ENCODE peak calls at places on chromosomes 6 and 20, in seven cellular contexts. F, Z, U, D, A, K and V are unnamed samples.
A peak's percentile ranks its signal among the peaks of the same experiment; 100 is the strongest.

GRCh38 chr6:98657764-98658163 is 176.6 kb upstream of the POU3F2 start:
- DNase-seq in D (no peak), K (peak; percentile 83), U (peak; percentile 3), A (peak; percentile 36), Z (peak; percentile 80), F (no peak), V (peak; percentile 51)

GRCh38 chr6:89781070-89782034 is 38.2 kb downstream of the MDN1 start:
- DNase-seq in D (no peak), U (no peak), K (no peak), A (no peak), F (no peak), Z (no peak), V (no peak)

GRCh38 chr6:132648356-132648755 is 10.6 kb downstream of the TAAR1 start:
- DNase-seq in D (no peak), U (peak; percentile 27), A (peak; percentile 79), K (no peak), F (no peak), Z (no peak), V (peak; percentile 87)

GRCh38 chr20:63497946-63498935 is 642 bp downstream of the EEF1A2 start:
- DNase-seq in A (peak; percentile 17), F (no peak), K (no peak), Z (no peak), D (peak; percentile 65), U (no peak), V (peak; percentile 22)

GRCh38 chr6:106133040-106133439 is 46.9 kb downstream of the PRDM1 start:
- DNase-seq in K (no peak), A (no peak), Z (no peak), D (no peak), F (no peak), U (no peak), V (no peak)

GRCh38 chr6:81475646-81476045 is 276.8 kb downstream of the TENT5A start:
- DNase-seq in D (no peak), U (no peak), F (no peak), A (no peak), K (no peak), Z (no peak), V (no peak)

GRCh38 chr6:139336488-139336887 is 38.0 kb downstream of the CITED2 start:
- DNase-seq in D (peak; percentile 35), F (no peak), K (no peak), U (no peak), Z (no peak), A (peak; percentile 30), V (peak; percentile 44)

GRCh38 chr6:80769101-80769500 is 662.6 kb downstream of the BCKDHB start:
- DNase-seq in K (no peak), F (no peak), U (no peak), A (peak; percentile 94), D (no peak), Z (no peak), V (no peak)

GRCh38 chr20:53927990-53928389 is 142.4 kb downstream of the BCAS1 start:
- DNase-seq in K (no peak), D (no peak), A (no peak), U (no peak), F (no peak), Z (no peak), V (no peak)

GRCh38 chr6:154914288-154914687 is 80.8 kb upstream of the TIAM2 start:
- DNase-seq in A (no peak), D (no peak), U (peak; percentile 74), Z (no peak), K (no peak), F (no peak), V (no peak)

GRCh38 chr6:53960311-53960710 is 150.9 kb upstream of the MLIP start:
- DNase-seq in D (no peak), U (no peak), Z (no peak), F (no peak), A (peak; percentile 41), K (no peak), V (no peak)

GRCh38 chr20:44851545-44851944 is 34.0 kb upstream of the YWHAB start:
- DNase-seq in U (no peak), F (no peak), Z (no peak), A (no peak), K (no peak), D (no peak), V (no peak)

GRCh38 chr6:155224031-155224451 is 39.8 kb upstream of the CLDN20 start:
- DNase-seq in Z (no peak), A (peak; percentile 68), D (no peak), K (no peak), F (no peak), U (peak; percentile 90), V (peak; percentile 99)

GRCh38 chr6:9766240-9766915 is 648.5 kb downstream of the TFAP2A start:
- DNase-seq in A (no peak), F (no peak), K (no peak), D (no peak), U (peak; percentile 82), Z (no peak), V (peak; percentile 62)

GRCh38 chr6:45743028-45743615 is 272.5 kb downstream of the CLIC5 start:
- DNase-seq in Z (no peak), U (no peak), A (no peak), K (no peak), D (no peak), F (no peak), V (no peak)

GRCh38 chr20:16569218-16570153 is 3.8 kb downstream of the KIF16B start:
- DNase-seq in A (no peak), F (no peak), U (no peak), K (no peak), D (no peak), Z (no peak), V (no peak)

GRCh38 chr6:90983462-90983861 is 396.6 kb upstream of the MAP3K7 start:
- DNase-seq in U (no peak), Z (peak; percentile 39), F (no peak), K (no peak), A (no peak), D (no peak), V (no peak)

GRCh38 chr6:127859956-127860355 is 40.9 kb downstream of the THEMIS start:
- DNase-seq in A (no peak), D (no peak), Z (no peak), U (no peak), K (no peak), F (no peak), V (no peak)

GRCh38 chr20:44264287-44264686 is 17.2 kb downstream of the GDAP1L1 start:
- DNase-seq in U (no peak), A (no peak), D (no peak), K (peak; percentile 31), Z (peak; percentile 52), F (no peak), V (no peak)

DNA sequence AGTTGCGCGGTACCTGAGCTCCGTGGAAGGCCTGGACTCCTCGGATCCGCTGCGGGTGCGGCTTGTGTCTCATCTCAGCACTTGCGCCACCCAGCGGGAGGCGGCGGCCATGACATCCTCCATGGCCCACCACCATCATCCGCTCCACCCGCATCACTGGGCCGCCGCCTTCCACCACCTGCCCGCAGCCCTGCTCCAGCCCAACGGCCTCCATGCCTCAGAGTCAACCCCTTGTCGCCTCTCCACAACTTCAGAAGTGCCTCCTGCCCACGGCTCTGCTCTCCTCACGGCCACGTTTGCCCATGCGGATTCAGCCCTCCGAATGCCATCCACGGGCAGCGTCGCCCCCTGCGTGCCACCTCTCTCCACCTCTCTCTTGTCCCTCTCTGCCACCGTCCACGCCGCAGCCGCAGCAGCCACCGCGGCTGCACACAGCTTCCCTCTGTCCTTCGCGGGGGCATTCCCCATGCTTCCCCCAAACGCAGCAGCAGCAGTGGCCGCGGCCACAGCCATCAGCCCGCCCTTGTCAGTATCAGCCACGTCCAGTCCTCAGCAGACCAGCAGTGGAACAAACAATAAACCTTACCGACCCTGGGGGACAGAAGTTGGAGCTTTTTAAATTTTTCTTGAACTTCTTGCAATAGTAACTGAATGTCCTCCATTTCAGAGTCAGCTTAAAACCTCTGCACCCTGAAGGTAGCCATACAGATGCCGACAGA is 9.9 kb downstream of the HEY2 start:
- DNase-seq in F (peak; percentile 87), K (peak; percentile 92), D (peak; percentile 25), U (no peak), Z (peak; percentile 86), A (no peak), V (no peak)
- H3K27me3 ChIP-seq in F (no peaks in the 10 kb centered on the region), K (no peaks in the 10 kb centered on the region), D (peaks cover 50% of the 10 kb centered on the region), U (peaks cover 18% of the 10 kb centered on the region), Z (peaks cover 6% of the 10 kb centered on the region), A (peaks cover 2% of the 10 kb centered on the region), V (no peaks in the 10 kb centered on the region)

GRCh38 chr20:34065260-34065659 is 46.8 kb downstream of the EIF2S2 start:
- DNase-seq in D (no peak), Z (no peak), U (peak; percentile 15), A (peak; percentile 62), K (no peak), F (no peak), V (peak; percentile 66)
- H3K4me3 ChIP-seq in D (no peak overlapping the region), Z (no peak overlapping the region), U (no peak overlapping the region), A (no peak overlapping the region), K (no peak overlapping the region), F (no peak overlapping the region), V (no peak overlapping the region)

GRCh38 chr6:56456785-56457184 is 185.9 kb downstream of the DST start:
- DNase-seq in A (no peak), U (no peak), Z (no peak), F (no peak), K (no peak), D (no peak), V (no peak)
- H3K36me3 ChIP-seq in A (peaks cover 8% of the 10 kb centered on the region), U (peaks cover 21% of the 10 kb centered on the region), Z (peaks cover 10% of the 10 kb centered on the region), F (peaks cover 39% of the 10 kb centered on the region), K (peaks cover 23% of the 10 kb centered on the region), D (no peaks in the 10 kb centered on the region), V (peaks cover 6% of the 10 kb centered on the region)

GRCh38 chr6:392441-393390 is 1.2 kb downstream of the IRF4 start:
- DNase-seq in Z (peak; percentile 67), U (no peak), K (peak; percentile 48), D (no peak), F (no peak), A (no peak), V (no peak)
- H3K27me3 ChIP-seq in Z (peaks cover 97% of the 10 kb centered on the region), U (peaks cover 49% of the 10 kb centered on the region), K (peaks cover 75% of the 10 kb centered on the region), D (peaks cover 93% of the 10 kb centered on the region), F (peaks cover 73% of the 10 kb centered on the region), A (peaks cover 54% of the 10 kb centered on the region), V (peaks cover 51% of the 10 kb centered on the region)

GRCh38 chr20:3660262-3661059 is 2.7 kb downstream of the GFRA4 start:
- DNase-seq in U (no peak), A (no peak), D (no peak), K (peak; percentile 33), F (peak; percentile 54), Z (no peak), V (no peak)
- H3K4me3 ChIP-seq in U (no peak overlapping the region), A (no peak overlapping the region), D (no peak overlapping the region), K (peak overlapping the region; percentile 51), F (no peak overlapping the region), Z (no peak overlapping the region), V (no peak overlapping the region)

GRCh38 chr6:144681334-144681733 is 396.2 kb downstream of the UTRN start:
- DNase-seq in U (no peak), D (no peak), K (no peak), Z (no peak), F (no peak), A (no peak), V (no peak)

GRCh38 chr6:144678844-144679243 is 393.7 kb downstream of the UTRN start:
- DNase-seq in U (peak; percentile 69), D (no peak), A (peak; percentile 60), K (no peak), F (no peak), Z (no peak), V (peak; percentile 12)

GRCh38 chr6:144688713-144689112 is 403.6 kb downstream of the UTRN start:
- DNase-seq in F (no peak), U (no peak), D (no peak), Z (no peak), A (no peak), K (no peak), V (no peak)

GRCh38 chr6:144683216-144684070 is 398.3 kb downstream of the UTRN start:
- DNase-seq in Z (no peak), K (no peak), U (no peak), D (no peak), A (no peak), F (no peak), V (no peak)
- H3K36me3 ChIP-seq in Z (no peaks in the 10 kb centered on the region), K (peaks cover 4% of the 10 kb centered on the region), U (peaks cover 4% of the 10 kb centered on the region), D (no peaks in the 10 kb centered on the region), A (no peaks in the 10 kb centered on the region), F (peaks cover 5% of the 10 kb centered on the region), V (no peaks in the 10 kb centered on the region)

GRCh38 chr6:7048859-7049258 is 58.9 kb upstream of the RREB1 start:
- DNase-seq in Z (no peak), U (no peak), D (no peak), K (no peak), F (no peak), A (no peak), V (no peak)
- H3K27me3 ChIP-seq in Z (peaks cover 49% of the 10 kb centered on the region), U (no peaks in the 10 kb centered on the region), D (peaks cover 6% of the 10 kb centered on the region), K (peaks cover 25% of the 10 kb centered on the region), F (no peaks in the 10 kb centered on the region), A (no peaks in the 10 kb centered on the region), V (no peaks in the 10 kb centered on the region)